ENCODE peak calls at places on chromosomes 2 and 18, in nine cellular contexts. Q is NCI-H2081; P is stimulated activated naive B cell treated with anti-CD40 and anti-IgM and Interleukin-4, amounts not matched to agents 10 μg/mL and 1 μg/mL and 100 μg/mL, for 72 hours; R is A673; F is NCI-H1092; M is stimulated activated naive CD4-positive, alpha-beta T cell; O is activated B cell treated with CpG ODN at 0.5 μM for 24 hours; D is A549; C is tibial artery. A is an unnamed sample.

GRCh38 chr2:137178955-137179377 is 413.6 kb downstream of the THSD7B start:
- DNase-seq in C (no peak), F (no peak), P (no peak), D (no peak), R (no peak), Q (no peak), O (no peak), M (no peak), A (no peak)

GRCh38 chr2:237623428-237624403 is 3.7 kb upstream of the LRRFIP1 start:
- DNase-seq in M (no peak), R (no peak), Q (no peak), F (no peak), D (no peak), P (no peak), O (no peak), C (no peak), A (no peak)

GRCh38 chr2:180655842-180656454 is 324.5 kb upstream of the UBE2E3 start:
- DNase-seq in P (no peak), D (no peak), O (no peak), Q (no peak), R (no peak), F (no peak), M (no peak), C (no peak), A (no peak)

GRCh38 chr18:55012041-55012440 is 52.8 kb upstream of the CCDC68 start:
- DNase-seq in F (no peak), M (no peak), R (no peak), O (no peak), D (no peak), Q (no peak), C (no peak), P (no peak), A (no peak)

GRCh38 chr2:31267437-31268120 is 33.6 kb downstream of the EHD3 start:
- DNase-seq in C (no peak), Q (no peak), R (no peak), F (no peak), P (no peak), O (no peak), D (no peak), M (no peak), A (no peak)

GRCh38 chr2:131413148-131413747 is 49.3 kb upstream of the RAB6D start:
- DNase-seq in D (peak; percentile 24), O (no peak), Q (peak; percentile 64), M (no peak), R (peak; percentile 69), F (no peak), P (no peak), C (no peak), A (no peak)

GRCh38 chr2:107108556-107108955 is 222.6 kb upstream of the ST6GAL2 start:
- DNase-seq in C (no peak), M (no peak), D (no peak), F (no peak), R (no peak), Q (no peak), P (no peak), O (no peak), A (no peak)

GRCh38 chr2:128441341-128442052 is 122.8 kb upstream of the HS6ST1 start:
- DNase-seq in O (no peak), D (no peak), F (no peak), Q (no peak), M (no peak), C (peak; percentile 17), R (no peak), P (no peak), A (no peak)

GRCh38 chr18:22015156-22015555 is 154.2 kb upstream of the GATA6 start:
- DNase-seq in F (no peak), P (no peak), D (no peak), R (no peak), C (no peak), O (no peak), M (no peak), Q (no peak), A (no peak)

GRCh38 chr2:67462741-67463496 is 65.8 kb downstream of the ETAA1 start:
- DNase-seq in O (no peak), M (no peak), P (no peak), C (no peak), R (no peak), Q (peak; percentile 36), D (no peak), F (no peak), A (no peak)

GRCh38 chr18:39732918-39733317 is 2167.3 kb upstream of the CELF4 start:
- DNase-seq in Q (no peak), O (no peak), P (no peak), M (no peak), F (no peak), D (no peak), R (no peak), C (no peak), A (no peak)

GRCh38 chr2:30232801-30233130 is 1.4 kb downstream of the LBH start:
- DNase-seq in F (no peak), Q (no peak), O (peak; percentile 48), D (peak; percentile 35), C (no peak), M (peak; percentile 55), P (peak; percentile 16), R (peak; percentile 52), A (no peak)

GRCh38 chr2:54438271-54438670 is 17.9 kb upstream of the SPTBN1 start:
- DNase-seq in C (peak; percentile 65), D (no peak), Q (no peak), F (no peak), O (no peak), P (no peak), R (no peak), M (no peak), A (no peak)

GRCh38 chr18:58223717-58224424 is 179.8 kb downstream of the NEDD4L start:
- DNase-seq in R (no peak), D (peak; percentile 65), C (no peak), O (no peak), Q (no peak), M (no peak), F (peak; percentile 44), P (no peak), A (no peak)

GRCh38 chr2:73202156-73203054 is at the start of gene NOTO:
- DNase-seq in R (no peak), Q (no peak), C (no peak), D (no peak), M (no peak), F (no peak), P (no peak), O (peak; percentile 21), A (no peak)